ENCODE peak calls at places on chromosomes 5 and 9, in four cellular contexts. U is tibial artery, P is psoas muscle, J is heart left ventricle. H is an unnamed sample.

GRCh38 chr9:4141201-4141750 is 158.6 kb downstream of the GLIS3 start:
- DNase-seq in U (no peak), P (no peak), J (no peak), H (no peak)

GRCh38 chr5:111734013-111734412 is 23.0 kb downstream of the NREP start:
- DNase-seq in U (no peak), P (no peak), J (no peak), H (no peak)

GRCh38 chr9:2907401-2907800 is 63.5 kb upstream of the PUM3 start:
- DNase-seq in U (no peak), P (no peak), J (no peak), H (no peak)

GRCh38 chr5:100706796-100707195 is 171.6 kb downstream of the FAM174A start:
- DNase-seq in U (no peak), P (no peak), J (no peak), H (no peak)

GRCh38 chr5:64199425-64199824 is 33.8 kb downstream of the RNF180 start:
- DNase-seq in U (no peak), P (no peak), J (no peak), H (no peak)

GRCh38 chr9:22683393-22684075 is 236.9 kb downstream of the DMRTA1 start:
- DNase-seq in U (no peak), P (no peak), J (no peak), H (no peak)

GRCh38 chr5:35924122-35924949 is 14.1 kb downstream of the CAPSL start:
- DNase-seq in U (no peak), P (no peak), J (no peak), H (no peak)

GRCh38 chr5:3542158-3542557 is 53.5 kb upstream of the IRX1 start:
- DNase-seq in U (no peak), P (no peak), J (no peak), H (no peak)

GRCh38 chr5:172508471-172509404 is 54.4 kb upstream of the SH3PXD2B start:
- DNase-seq in U (peak), P (no peak), J (peak), H (no peak)

GRCh38 chr5:147558826-147559225 is 49.0 kb upstream of the DPYSL3 start:
- DNase-seq in U (peak), P (peak), J (peak), H (no peak)

GRCh38 chr5:44942524-44943001 is 133.8 kb downstream of the MRPS30 start:
- DNase-seq in U (no peak), P (no peak), J (no peak), H (no peak)

GRCh38 chr9:127777368-127777960 is 1.0 kb downstream of the SH2D3C start:
- DNase-seq in U (no peak), P (no peak), J (no peak), H (no peak)

GRCh38 chr9:37408933-37409710 is 13.4 kb upstream of the GRHPR start:
- DNase-seq in U (no peak), P (no peak), J (no peak), H (no peak)

GRCh38 chr5:40914835-40915234 is 5.5 kb downstream of the C7 start:
- DNase-seq in U (no peak), P (no peak), J (no peak), H (no peak)

GRCh38 chr5:51376504-51376903 is 6.7 kb upstream of the ISL1 start:
- DNase-seq in U (no peak), P (no peak), J (no peak), H (no peak)

GRCh38 chr5:177306674-177307543 is 3.3 kb downstream of the PRELID1 start:
- DNase-seq in U (peak), P (no peak), J (no peak), H (no peak)

GRCh38 chr5:132987531-132988408 is 24.3 kb upstream of the AFF4 start:
- DNase-seq in U (no peak), P (no peak), J (no peak), H (no peak)

GRCh38 chr5:149916317-149917072 is 28.1 kb downstream of the PDE6A start:
- DNase-seq in U (no peak), P (no peak), J (no peak), H (no peak)

GRCh38 chr9:614421-614820 is 227.1 kb upstream of the DMRT1 start:
- DNase-seq in U (no peak), P (no peak), J (peak), H (no peak)

GRCh38 chr5:142960309-142960696 is 190.1 kb downstream of the ARHGAP26 start:
- DNase-seq in U (no peak), P (no peak), J (no peak), H (no peak)

GRCh38 chr5:83294246-83294645 is 177.3 kb upstream of the VCAN start:
- DNase-seq in U (no peak), P (no peak), J (no peak), H (no peak)

GRCh38 chr9:107472581-107473335 is 16.8 kb downstream of the KLF4 start:
- DNase-seq in U (no peak), P (no peak), J (no peak), H (no peak)

GRCh38 chr9:37001461-37001860 is 32.6 kb downstream of the PAX5 start:
- DNase-seq in U (no peak), P (no peak), J (no peak), H (no peak)

GRCh38 chr9:93580654-93581380 is 4.4 kb downstream of the PHF2 start:
- DNase-seq in U (peak), P (no peak), J (no peak), H (no peak)

DNA sequence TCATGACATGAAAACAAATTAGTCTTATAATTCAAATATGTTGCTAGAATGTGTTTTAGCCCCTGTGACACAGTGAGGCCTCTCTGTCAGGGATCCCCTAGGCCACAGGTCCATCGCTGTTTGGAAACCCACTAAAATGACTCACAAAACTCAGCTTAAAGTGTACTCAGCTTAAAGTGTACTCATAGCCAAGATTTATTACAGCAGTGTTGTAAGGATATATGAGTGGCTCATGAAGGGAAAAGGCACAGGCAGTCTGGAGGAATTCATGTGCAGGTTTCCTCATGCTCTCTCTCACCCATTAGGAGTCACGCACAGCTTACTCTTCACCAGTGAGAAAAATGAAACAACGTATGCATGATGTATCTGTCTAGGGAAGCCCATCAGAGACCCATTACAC is 24.4 kb upstream of the TGFBI start:
- DNase-seq in U (no peak), P (no peak), J (no peak), H (no peak)
- TF ChIP-seq CTCF in U (no peak), P (no peak), J (no peak), H (no peak)

GRCh38 chr9:100426532-100427365 is at the start of gene MSANTD3:
- DNase-seq in U (peak), P (peak), J (peak), H (no peak)

GRCh38 chr9:100427366-100428263 is 672 bp downstream of the MSANTD3 start:
- DNase-seq in U (peak), P (peak), J (peak), H (peak)

GRCh38 chr9:100425758-100426157 is 1.2 kb upstream of the MSANTD3 start:
- DNase-seq in U (no peak), P (no peak), J (no peak), H (no peak)

GRCh38 chr9:100428871-100429654 is 2.1 kb downstream of the MSANTD3 start:
- DNase-seq in U (no peak), P (no peak), J (peak), H (no peak)

GRCh38 chr9:100426194-100426531 is 780 bp upstream of the MSANTD3 start:
- DNase-seq in U (no peak), P (no peak), J (no peak), H (no peak)
- TF ChIP-seq CTCF in U (no peak), P (no peak), J (no peak), H (no peak)

GRCh38 chr9:78781681-78782080 is 484.8 kb downstream of the PSAT1 start:
- DNase-seq in U (no peak), P (no peak), J (no peak), H (no peak)
- TF ChIP-seq CTCF in U (no peak), P (no peak), J (no peak), H (peak)

GRCh38 chr5:79171846-79172245 is 60.2 kb downstream of the BHMT start:
- DNase-seq in U (no peak), P (no peak), J (no peak), H (no peak)
- TF ChIP-seq CTCF in U (no peak), P (no peak), J (no peak), H (no peak)

DNA sequence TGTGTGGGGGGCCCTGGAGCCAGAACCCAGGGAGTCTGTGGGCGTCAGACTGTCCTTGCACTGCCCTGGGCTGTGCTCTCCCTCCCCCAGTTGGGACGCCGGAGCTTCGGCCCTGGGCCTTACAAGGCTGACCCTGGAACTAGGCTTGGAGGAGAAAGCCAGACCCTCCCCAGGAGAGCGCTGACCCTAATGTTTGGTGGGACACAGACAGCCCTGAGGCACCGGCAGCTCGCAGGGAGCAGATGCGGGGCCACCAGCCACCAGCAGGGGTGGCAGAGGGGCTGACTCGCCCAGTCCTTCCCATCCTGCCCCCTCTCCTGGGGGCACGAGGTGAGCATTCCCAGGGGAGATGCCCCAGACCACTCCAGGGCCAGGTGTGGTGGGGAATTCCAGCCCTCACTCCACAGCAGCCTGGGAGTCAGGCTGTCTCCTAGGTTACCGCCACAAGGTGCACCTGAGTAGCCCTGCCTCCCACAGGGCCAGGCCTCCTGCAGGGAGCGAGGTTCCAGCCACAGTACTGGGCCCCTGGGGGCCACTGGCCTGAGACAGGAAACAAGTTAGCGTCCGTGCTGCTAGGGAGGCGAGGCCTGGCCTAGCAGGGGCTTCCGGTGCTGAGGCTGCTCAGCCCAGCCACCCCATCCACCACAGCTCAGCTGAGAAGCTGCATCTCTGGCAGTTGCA is 134.6 kb downstream of the OLFM1 start:
- DNase-seq in U (no peak), P (no peak), J (no peak), H (peak)
- TF ChIP-seq CTCF in U (no peak), P (no peak), J (no peak), H (peak)

DNA sequence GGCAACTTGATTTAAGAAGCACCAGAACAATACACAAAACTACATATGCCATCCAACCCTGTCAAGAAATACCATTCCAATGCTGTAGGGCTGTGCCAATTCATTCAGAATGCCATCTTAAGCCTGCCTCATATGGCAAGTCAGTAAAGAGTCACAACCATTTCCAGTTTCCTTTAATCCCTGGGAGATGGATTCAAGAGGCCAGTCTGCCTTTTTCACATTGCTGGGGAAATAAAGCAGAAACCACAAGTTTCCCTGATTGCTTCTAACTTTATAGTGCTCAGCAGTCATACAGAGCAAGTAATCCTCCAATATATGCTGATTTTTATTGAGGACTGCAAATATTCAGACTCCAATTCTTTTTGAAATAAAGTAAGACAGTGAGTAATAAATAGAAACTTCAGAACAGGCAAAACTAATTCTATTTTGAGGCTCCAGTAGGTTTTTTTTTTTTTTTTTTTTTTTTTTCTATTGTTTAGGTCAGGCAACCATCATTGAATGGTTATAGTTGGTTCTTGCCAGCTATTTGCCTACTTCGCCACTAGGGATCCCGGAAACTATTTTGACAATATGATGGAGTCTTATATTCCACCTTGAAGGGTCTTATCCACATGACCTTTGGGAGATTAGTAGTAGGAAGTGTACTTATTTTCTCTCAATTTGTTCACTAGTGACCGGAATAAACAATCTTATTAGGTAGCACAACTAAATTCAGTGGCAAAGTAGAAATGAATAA is 400.9 kb upstream of the MEF2C start:
- DNase-seq in U (no peak), P (no peak), J (no peak), H (no peak)
- TF ChIP-seq CTCF in U (no peak), P (no peak), J (no peak), H (no peak)

GRCh38 chr9:121613009-121613766 is 38.2 kb upstream of the DAB2IP start:
- DNase-seq in U (no peak), P (no peak), J (no peak), H (no peak)
- TF ChIP-seq CTCF in U (no peak), P (no peak), J (no peak), H (no peak)

DNA sequence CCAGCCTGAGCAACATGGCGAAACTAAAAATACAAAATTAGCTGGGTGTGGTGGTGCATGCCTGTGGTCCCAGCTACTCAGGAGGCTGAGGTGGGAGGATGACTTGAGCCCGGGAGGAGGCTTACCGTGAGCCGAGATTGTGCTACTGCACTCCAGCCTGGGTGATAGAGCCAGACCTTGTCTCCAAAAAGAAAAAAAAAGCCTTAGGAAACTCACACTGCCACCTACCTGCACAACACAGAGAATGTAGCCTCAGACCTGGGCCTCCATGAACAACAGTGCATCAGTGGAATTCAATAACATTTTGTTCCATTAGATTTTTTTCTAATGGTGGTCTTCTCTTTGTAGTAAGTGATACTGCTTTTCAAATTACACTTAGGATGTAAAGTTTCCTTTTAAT is 63.8 kb upstream of the RARS1 start:
- DNase-seq in U (no peak), P (no peak), J (no peak), H (no peak)
- TF ChIP-seq CTCF in U (no peak), P (no peak), J (no peak), H (peak)

DNA sequence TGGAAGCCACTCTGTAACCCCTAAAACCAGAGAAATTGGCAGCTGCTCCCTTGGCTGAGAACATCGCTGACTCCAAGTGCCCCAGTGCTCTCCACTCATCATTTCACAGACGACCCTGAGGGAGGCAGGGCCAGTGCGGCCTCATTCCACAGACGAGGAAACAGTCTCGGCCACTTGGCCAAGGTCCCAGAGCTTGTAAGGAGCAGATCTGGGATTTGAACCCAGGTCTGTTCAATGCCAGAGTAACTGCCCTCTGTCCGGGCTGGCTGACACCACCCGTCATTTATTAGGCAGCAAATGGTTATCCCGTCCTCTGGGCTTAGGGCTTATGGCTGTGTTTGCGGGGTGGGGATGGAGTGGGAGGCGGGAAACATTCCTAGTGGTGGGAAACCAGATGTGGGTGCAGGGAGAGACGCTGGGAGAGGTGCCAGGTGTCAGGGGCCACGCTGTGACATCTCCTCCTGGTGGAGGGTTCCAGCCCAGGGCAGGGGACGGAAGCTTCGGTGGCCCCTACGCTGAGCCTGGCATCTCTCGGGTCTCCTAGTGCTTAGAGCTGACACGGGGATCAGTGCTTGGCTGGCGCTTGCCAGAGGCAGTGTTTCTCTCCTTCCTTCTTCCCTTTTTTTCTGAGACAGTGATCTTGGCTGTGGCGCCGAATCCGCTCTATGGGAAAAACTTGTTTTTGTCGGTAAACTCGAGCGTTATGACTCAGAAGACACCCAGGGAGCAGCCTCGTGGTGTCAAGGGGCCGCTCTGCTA is 20.1 kb upstream of the IER5L start:
- DNase-seq in U (peak), P (peak), J (peak), H (no peak)
- TF ChIP-seq CTCF in U (no peak), P (no peak), J (no peak), H (peak)

H was measured in chondrocyte.